ENCODE peak calls at places on chromosome 2, in nine cellular contexts. Q, Z, X, I, D, J, E, G and K are unnamed samples.

GRCh38 chr2:203412555-203413331 is 84.5 kb downstream of the ABI2 start:
- DNase-seq in E (no peak), Z (no peak), D (no peak), X (no peak), Q (no peak), I (peak), J (no peak), G (no peak), K (no peak)

GRCh38 chr2:139354518-139354917 is 574.3 kb upstream of the NXPH2 start:
- DNase-seq in X (no peak), E (no peak), J (no peak), Z (no peak), D (no peak), Q (no peak), G (no peak), I (no peak), K (no peak)

GRCh38 chr2:56134861-56135260 is 48.9 kb upstream of the CCDC85A start:
- DNase-seq in G (no peak), X (no peak), E (no peak), Z (no peak), I (no peak), Q (no peak), D (no peak), J (no peak), K (no peak)

GRCh38 chr2:74379851-74380789 is at the start of gene DCTN1:
- DNase-seq in D (peak), Q (no peak), X (peak), I (peak), E (peak), J (peak), G (no peak), Z (peak), K (peak)

GRCh38 chr2:69567157-69567908 is 76.2 kb downstream of the AAK1 start:
- DNase-seq in J (no peak), Q (no peak), I (no peak), G (no peak), Z (no peak), D (no peak), X (no peak), E (peak), K (no peak)

GRCh38 chr2:23388292-23388691 is 3.3 kb downstream of the KLHL29 start:
- DNase-seq in Z (no peak), J (no peak), Q (no peak), D (no peak), X (no peak), I (no peak), E (no peak), G (no peak), K (no peak)

GRCh38 chr2:45843136-45843535 is 191.7 kb downstream of the PRKCE start:
- DNase-seq in Z (no peak), J (peak), Q (no peak), X (no peak), I (no peak), G (no peak), E (no peak), D (no peak), K (peak)

GRCh38 chr2:39492095-39492590 is 55.1 kb upstream of the MAP4K3 start:
- DNase-seq in D (no peak), Z (no peak), I (no peak), X (no peak), J (peak), Q (no peak), E (peak), G (no peak), K (peak)

GRCh38 chr2:46943881-46944798 is 28.5 kb upstream of the MCFD2 start:
- DNase-seq in G (no peak), Q (peak), J (peak), D (no peak), Z (no peak), I (no peak), E (no peak), X (no peak), K (peak)

GRCh38 chr2:15169326-15170038 is 391.7 kb downstream of the NBAS start:
- DNase-seq in I (no peak), X (peak), Q (no peak), D (no peak), G (no peak), J (no peak), Z (no peak), E (peak), K (no peak)

GRCh38 chr2:205297368-205297767 is 384.9 kb upstream of the NRP2 start:
- DNase-seq in J (no peak), E (no peak), G (no peak), D (no peak), I (no peak), X (no peak), Z (no peak), Q (no peak), K (no peak)

GRCh38 chr2:233072838-233073237 is 12.7 kb downstream of the INPP5D start:
- DNase-seq in Q (no peak), Z (no peak), X (no peak), J (no peak), D (no peak), E (no peak), I (no peak), G (no peak), K (no peak)

GRCh38 chr2:152432206-152432653 is 97.3 kb downstream of the FMNL2 start:
- DNase-seq in Z (no peak), D (no peak), Q (no peak), X (peak), J (no peak), G (no peak), I (peak), E (peak), K (no peak)

GRCh38 chr2:120747706-120748105 is 12.0 kb downstream of the GLI2 start:
- DNase-seq in D (no peak), J (no peak), Z (no peak), E (no peak), Q (no peak), I (no peak), X (no peak), G (no peak), K (no peak)

GRCh38 chr2:97713296-97714083 is at the start of gene ZAP70:
- DNase-seq in X (no peak), I (no peak), E (no peak), Z (no peak), Q (peak), J (peak), G (no peak), D (no peak), K (no peak)